ENCODE peak calls at places on chromosomes 12 and 14, in nine cellular contexts. P, W, X, A, Z, S, I, L and E are unnamed samples.

GRCh38 chr14:75876526-75876925 is 105.3 kb downstream of the TGFB3 start:
- DNase-seq in P (no peak), X (no peak), Z (no peak), I (no peak), A (no peak), S (no peak), L (no peak), W (no peak), E (no peak)

GRCh38 chr12:49059385-49060232 is 985 bp downstream of the KMT2D start:
- DNase-seq in A (peak; percentile 92), W (no peak), X (no peak), S (peak; percentile 33), I (no peak), Z (no peak), P (no peak), L (no peak), E (no peak)

GRCh38 chr14:36477266-36477665 is 42.8 kb downstream of the NKX2-1 start:
- DNase-seq in A (peak; percentile 24), L (no peak), I (no peak), X (no peak), P (no peak), S (no peak), W (no peak), Z (no peak), E (no peak)

GRCh38 chr14:59871166-59871495 is 555 bp upstream of the RTN1 start:
- DNase-seq in Z (no peak), L (no peak), W (no peak), A (no peak), X (no peak), I (no peak), P (no peak), S (no peak), E (no peak)

GRCh38 chr14:78697341-78697740 is 527.2 kb downstream of the NRXN3 start:
- DNase-seq in L (no peak), A (no peak), P (no peak), Z (no peak), X (peak; percentile 5), W (no peak), I (no peak), S (no peak), E (no peak)

GRCh38 chr12:78929075-78929418 is 64.5 kb downstream of the SYT1 start:
- DNase-seq in S (no peak), W (no peak), A (no peak), P (no peak), L (no peak), X (no peak), Z (no peak), I (no peak), E (no peak)

GRCh38 chr12:117189725-117190209 is 503 bp downstream of the FBXO21 start:
- DNase-seq in L (no peak), X (no peak), A (peak; percentile 91), W (peak; percentile 69), Z (peak; percentile 71), P (peak; percentile 31), I (no peak), S (peak; percentile 41), E (peak; percentile 31)

GRCh38 chr14:78985668-78986073 is 815.5 kb downstream of the NRXN3 start:
- DNase-seq in X (peak; percentile 58), L (no peak), S (no peak), W (no peak), Z (no peak), A (no peak), I (no peak), P (no peak), E (no peak)

GRCh38 chr12:67358686-67359374 is 89.7 kb downstream of the CAND1 start:
- DNase-seq in A (no peak), X (no peak), I (no peak), W (no peak), S (no peak), P (no peak), L (no peak), Z (no peak), E (no peak)

GRCh38 chr14:28766505-28767238 is at the start of gene FOXG1:
- DNase-seq in P (peak; percentile 50), X (no peak), S (no peak), I (no peak), A (peak; percentile 79), W (no peak), L (no peak), Z (no peak), E (no peak)

GRCh38 chr12:52518574-52519469 is 1.4 kb downstream of the KRT5 start:
- DNase-seq in S (no peak), I (no peak), A (no peak), W (no peak), X (no peak), Z (no peak), P (no peak), L (peak; percentile 19), E (no peak)

GRCh38 chr12:115452751-115453281 is 768.8 kb upstream of the TBX3 start:
- DNase-seq in L (no peak), W (no peak), S (no peak), A (peak; percentile 21), P (no peak), Z (no peak), X (no peak), I (no peak), E (no peak)

GRCh38 chr12:89161553-89161952 is 190.7 kb downstream of the DUSP6 start:
- DNase-seq in W (no peak), X (no peak), S (no peak), Z (no peak), L (no peak), A (no peak), I (no peak), P (no peak), E (no peak)

GRCh38 chr12:50087995-50088394 is 2.9 kb downstream of the SMARCD1 start:
- DNase-seq in P (no peak), X (no peak), Z (no peak), W (no peak), I (no peak), L (no peak), S (no peak), A (no peak), E (no peak)

GRCh38 chr14:93328546-93328945 is 4.3 kb downstream of the BTBD7 start:
- DNase-seq in W (no peak), X (no peak), L (no peak), P (no peak), I (no peak), A (no peak), S (no peak), Z (no peak), E (no peak)
- H3K27me3 ChIP-seq in W (no peaks in the 10 kb centered on the region), X (no peaks in the 10 kb centered on the region), L (no peaks in the 10 kb centered on the region), P (no peaks in the 10 kb centered on the region), I (no peaks in the 10 kb centered on the region), A (no peaks in the 10 kb centered on the region), S (no peaks in the 10 kb centered on the region), Z (no peaks in the 10 kb centered on the region), E (no peaks in the 10 kb centered on the region)

GRCh38 chr12:47997321-47997720 is 7.0 kb downstream of the COL2A1 start:
- DNase-seq in P (no peak), Z (peak; percentile 40), S (no peak), I (no peak), A (no peak), W (no peak), L (no peak), X (no peak), E (peak; percentile 51)
- H3K27me3 ChIP-seq in P (peaks cover 5% of the 10 kb centered on the region), Z (peaks cover 9% of the 10 kb centered on the region), S (no peaks in the 10 kb centered on the region), I (no peaks in the 10 kb centered on the region), A (no peaks in the 10 kb centered on the region), W (peaks cover 38% of the 10 kb centered on the region), L (no peaks in the 10 kb centered on the region), X (peaks cover 41% of the 10 kb centered on the region), E (peaks cover 77% of the 10 kb centered on the region)

DNA sequence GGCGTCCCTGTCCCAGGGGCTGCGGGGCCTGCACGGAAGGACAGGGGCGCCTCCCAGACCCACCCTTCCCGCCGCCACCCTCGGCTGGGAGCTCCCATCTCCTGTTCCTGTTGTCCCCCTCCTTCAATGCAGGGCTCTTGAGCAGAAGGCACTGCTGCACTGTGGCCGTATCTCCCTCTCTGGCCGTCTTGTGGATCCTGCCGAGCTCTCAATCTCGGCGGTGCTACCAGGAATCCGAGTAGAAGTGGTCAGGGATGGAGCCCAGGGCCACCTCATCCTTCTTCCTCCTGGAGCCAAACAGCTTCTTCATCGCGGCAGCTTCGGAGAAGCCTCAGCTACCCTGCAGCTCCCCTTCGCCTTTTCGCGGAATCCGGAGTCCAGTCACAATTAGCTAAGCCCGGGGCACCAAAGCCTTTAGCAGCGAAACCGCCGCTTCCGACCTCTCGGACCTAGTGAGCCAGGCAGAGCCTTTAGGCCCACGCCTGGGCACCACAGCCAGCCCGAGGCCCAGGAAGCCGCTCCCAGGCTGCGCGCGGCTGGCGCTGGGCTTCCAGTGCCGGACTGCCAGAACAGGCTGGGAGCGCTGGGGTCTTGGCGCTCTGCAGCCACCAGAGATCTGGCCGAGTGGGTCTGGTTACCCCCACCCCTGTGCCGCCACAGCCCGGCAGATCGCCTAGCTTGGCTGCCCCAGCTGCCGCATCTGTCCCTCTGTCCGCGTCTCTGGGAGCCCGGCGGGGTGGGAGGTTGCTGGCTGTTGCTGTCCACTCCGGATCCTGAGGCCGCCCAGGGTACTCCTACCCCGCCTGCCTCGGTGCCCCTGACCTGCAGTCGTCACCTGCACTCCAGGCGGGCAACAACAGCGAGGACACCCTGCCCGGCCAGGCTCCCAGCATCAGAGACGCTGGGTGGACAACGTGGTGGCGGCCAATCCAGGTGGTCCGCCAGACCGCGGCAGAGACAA is 69.1 kb downstream of the ASCL4 start:
- DNase-seq in Z (no peak), A (peak; percentile 52), P (no peak), I (no peak), X (no peak), L (no peak), S (no peak), W (peak; percentile 65), E (no peak)
- H3K27me3 ChIP-seq in Z (peaks cover 39% of the 10 kb centered on the region), A (no peaks in the 10 kb centered on the region), P (peaks cover 65% of the 10 kb centered on the region), I (no peaks in the 10 kb centered on the region), X (peaks cover 23% of the 10 kb centered on the region), L (peaks cover 13% of the 10 kb centered on the region), S (no peaks in the 10 kb centered on the region), W (peaks cover 55% of the 10 kb centered on the region), E (peaks cover 73% of the 10 kb centered on the region)

GRCh38 chr14:106269451-106270204 is 743.2 kb downstream of the TMEM121 start:
- DNase-seq in S (no peak), W (no peak), Z (no peak), I (no peak), P (no peak), L (no peak), X (no peak), A (no peak), E (no peak)

GRCh38 chr14:106268013-106268727 is 741.8 kb downstream of the TMEM121 start:
- DNase-seq in A (peak; percentile 70), S (peak; percentile 29), X (no peak), Z (no peak), P (no peak), I (no peak), L (no peak), W (no peak), E (peak; percentile 55)

GRCh38 chr14:106269029-106269428 is 742.6 kb downstream of the TMEM121 start:
- DNase-seq in Z (no peak), W (no peak), A (no peak), S (no peak), P (no peak), X (no peak), I (no peak), L (no peak), E (no peak)
- H3K27me3 ChIP-seq in Z (no peaks in the 10 kb centered on the region), W (peaks cover 40% of the 10 kb centered on the region), A (no peaks in the 10 kb centered on the region), S (no peaks in the 10 kb centered on the region), P (no peaks in the 10 kb centered on the region), X (no peaks in the 10 kb centered on the region), I (peaks cover 3% of the 10 kb centered on the region), L (peaks cover 7% of the 10 kb centered on the region), E (peaks cover 37% of the 10 kb centered on the region)

GRCh38 chr12:123886258-123886657 is 86.4 kb downstream of the CCDC92 start:
- DNase-seq in W (no peak), P (no peak), Z (no peak), A (peak; percentile 80), X (no peak), S (no peak), I (no peak), L (no peak), E (no peak)
- H3K27me3 ChIP-seq in W (peaks cover 3% of the 10 kb centered on the region), P (peaks cover 29% of the 10 kb centered on the region), Z (no peaks in the 10 kb centered on the region), A (no peaks in the 10 kb centered on the region), X (no peaks in the 10 kb centered on the region), S (no peaks in the 10 kb centered on the region), I (peaks cover 1% of the 10 kb centered on the region), L (peaks cover 4% of the 10 kb centered on the region), E (peaks cover 64% of the 10 kb centered on the region)